ENCODE peak calls at places on chromosomes 4 and X, in ten cellular contexts. R is ovary, T is myocyte, U is IMR-90, I is GM04504, J is left kidney, W is nucleus accumbens, S is MM.1S, L is GM06990, Y is adipocyte. A is an unnamed sample.

GRCh38 chr4:7877131-7877530 is 62.5 kb downstream of the AFAP1 start:
- DNase-seq in R (no peak), T (no peak), U (no peak), I (no peak), J (no peak), W (no peak), S (no peak), L (no peak), Y (no peak), A (no peak)

GRCh38 chrX:118016422-118016821 is 100.2 kb downstream of the KLHL13 start:
- DNase-seq in R (no peak), T (no peak), U (no peak), I (no peak), J (no peak), W (no peak), S (no peak), L (no peak), Y (peak; percentile 2), A (no peak)

GRCh38 chr4:130808492-130808891 is 1712.5 kb downstream of the C4orf33 start:
- DNase-seq in R (no peak), T (no peak), U (no peak), I (no peak), J (peak; percentile 10), W (no peak), S (peak; percentile 61), L (no peak), Y (peak; percentile 65), A (no peak)

GRCh38 chr4:911221-911751 is 20.8 kb downstream of the GAK start:
- DNase-seq in R (peak; percentile 21), T (no peak), U (no peak), I (no peak), J (no peak), W (no peak), S (no peak), L (no peak), Y (no peak), A (peak; percentile 63)

GRCh38 chr4:2799971-2800690 is 7.2 kb downstream of the SH3BP2 start:
- DNase-seq in R (peak; percentile 52), T (no peak), U (no peak), I (no peak), J (no peak), W (no peak), S (no peak), L (peak; percentile 31), Y (no peak), A (peak; percentile 82)

GRCh38 chr4:40550900-40551546 is 78.6 kb downstream of the RBM47 start:
- DNase-seq in R (no peak), T (peak; percentile 22), U (peak; percentile 52), I (no peak), J (peak; percentile 59), W (no peak), S (peak; percentile 89), L (peak; percentile 68), Y (peak; percentile 61), A (no peak)

GRCh38 chr4:13599159-13599558 is 28.4 kb downstream of the BOD1L1 start:
- DNase-seq in R (no peak), T (peak; percentile 63), U (no peak), I (no peak), J (peak; percentile 67), W (no peak), S (no peak), L (no peak), Y (no peak), A (no peak)

GRCh38 chr4:26723216-26723615 is 137.4 kb upstream of the STIM2 start:
- DNase-seq in R (no peak), T (peak; percentile 75), U (no peak), I (no peak), J (no peak), W (no peak), S (no peak), L (no peak), Y (no peak), A (no peak)

GRCh38 chr4:145609494-145610427 is 9.4 kb upstream of the MMAA start:
- DNase-seq in R (peak; percentile 57), T (peak; percentile 75), U (peak; percentile 77), I (peak; percentile 64), J (peak; percentile 84), W (no peak), S (peak; percentile 73), L (peak; percentile 26), Y (peak; percentile 89), A (no peak)

GRCh38 chr4:165367040-165367439 is 11.8 kb upstream of the CPE start:
- DNase-seq in R (no peak), T (no peak), U (no peak), I (no peak), J (no peak), W (no peak), S (no peak), L (no peak), Y (no peak), A (no peak)

GRCh38 chr4:3447431-3448395 is 5.9 kb downstream of the HGFAC start:
- DNase-seq in R (no peak), T (no peak), U (no peak), I (no peak), J (no peak), W (no peak), S (no peak), L (no peak), Y (no peak), A (no peak)

GRCh38 chr4:16443504-16444088 is 217.3 kb upstream of the TAPT1 start:
- DNase-seq in R (no peak), T (peak; percentile 36), U (peak; percentile 52), I (no peak), J (peak; percentile 58), W (no peak), S (peak; percentile 53), L (no peak), Y (peak; percentile 55), A (no peak)

GRCh38 chr4:74085669-74086068 is 13.3 kb downstream of the CXCL2 start:
- DNase-seq in R (no peak), T (no peak), U (no peak), I (no peak), J (no peak), W (no peak), S (no peak), L (no peak), Y (no peak), A (no peak)

GRCh38 chr4:48315728-48316630 is 25.4 kb upstream of the SLAIN2 start:
- DNase-seq in R (no peak), T (peak; percentile 68), U (peak; percentile 73), I (peak; percentile 40), J (peak; percentile 62), W (no peak), S (peak; percentile 44), L (peak; percentile 32), Y (peak; percentile 80), A (no peak)

GRCh38 chrX:106802388-106803275 is at the start of gene TBC1D8B:
- DNase-seq in R (peak; percentile 77), T (peak; percentile 91), U (peak; percentile 92), I (peak; percentile 80), J (peak; percentile 95), W (no peak), S (peak; percentile 59), L (peak; percentile 40), Y (peak; percentile 91), A (peak; percentile 85)